ENCODE peak calls at places on chromosomes 5 and 9, in six cellular contexts. One of them, this sample, is unnamed.

GRCh38 chr9:127711226-127711701 is 4.2 kb downstream of the PTRH1 start:
- DNase-seq in CD8-positive, alpha-beta T cell: no peak
- DNase-seq in tibial nerve: no peak
- DNase-seq in brain microvascular endothelial cell: no peak
- DNase-seq in tibial artery: no peak
- DNase-seq in K562: no peak
- DNase-seq in this sample: no peak

GRCh38 chr5:56817306-56817986 is 2.1 kb downstream of the MAP3K1 start:
- DNase-seq in CD8-positive, alpha-beta T cell: no peak
- DNase-seq in tibial nerve: no peak
- DNase-seq in brain microvascular endothelial cell: no peak
- DNase-seq in tibial artery: no peak
- DNase-seq in K562: no peak
- DNase-seq in this sample: no peak

GRCh38 chr9:95171001-95171400 is 146.5 kb downstream of the FANCC start:
- DNase-seq in CD8-positive, alpha-beta T cell: no peak
- DNase-seq in tibial nerve: no peak
- DNase-seq in brain microvascular endothelial cell: peak; percentile 70
- DNase-seq in tibial artery: no peak
- DNase-seq in K562: no peak
- DNase-seq in this sample: peak; percentile 81

GRCh38 chr5:19638461-19638860 is 349.5 kb downstream of the CDH18 start:
- DNase-seq in CD8-positive, alpha-beta T cell: no peak
- DNase-seq in tibial nerve: no peak
- DNase-seq in brain microvascular endothelial cell: no peak
- DNase-seq in tibial artery: no peak
- DNase-seq in K562: no peak
- DNase-seq in this sample: no peak

GRCh38 chr5:147208134-147208533 is 26.7 kb upstream of the STK32A start:
- DNase-seq in CD8-positive, alpha-beta T cell: no peak
- DNase-seq in tibial nerve: no peak
- DNase-seq in brain microvascular endothelial cell: no peak
- DNase-seq in tibial artery: no peak
- DNase-seq in K562: no peak
- DNase-seq in this sample: no peak

GRCh38 chr9:80028501-80028900 is 456.7 kb downstream of the TLE4 start:
- DNase-seq in CD8-positive, alpha-beta T cell: no peak
- DNase-seq in tibial nerve: no peak
- DNase-seq in brain microvascular endothelial cell: no peak
- DNase-seq in tibial artery: no peak
- DNase-seq in K562: no peak
- DNase-seq in this sample: no peak

GRCh38 chr9:115596743-115597080 is 478.8 kb upstream of the TNC start:
- DNase-seq in CD8-positive, alpha-beta T cell: no peak
- DNase-seq in tibial nerve: no peak
- DNase-seq in brain microvascular endothelial cell: no peak
- DNase-seq in tibial artery: no peak
- DNase-seq in K562: no peak
- DNase-seq in this sample: no peak

GRCh38 chr9:129109952-129110739 is 447 bp downstream of the CRAT start:
- DNase-seq in CD8-positive, alpha-beta T cell: no peak
- DNase-seq in tibial nerve: peak; percentile 29
- DNase-seq in brain microvascular endothelial cell: no peak
- DNase-seq in tibial artery: peak; percentile 70
- DNase-seq in K562: no peak
- DNase-seq in this sample: no peak

GRCh38 chr5:168291281-168291960 is at the start of gene WWC1:
- DNase-seq in CD8-positive, alpha-beta T cell: peak; percentile 50
- DNase-seq in tibial nerve: no peak
- DNase-seq in brain microvascular endothelial cell: no peak
- DNase-seq in tibial artery: no peak
- DNase-seq in K562: peak; percentile 42
- DNase-seq in this sample: peak; percentile 70

GRCh38 chr5:99315413-99316178 is 386.8 kb upstream of the CHD1 start:
- DNase-seq in CD8-positive, alpha-beta T cell: no peak
- DNase-seq in tibial nerve: no peak
- DNase-seq in brain microvascular endothelial cell: no peak
- DNase-seq in tibial artery: no peak
- DNase-seq in K562: no peak
- DNase-seq in this sample: no peak

GRCh38 chr9:131107760-131108159 is 11.4 kb downstream of the AIF1L start:
- DNase-seq in CD8-positive, alpha-beta T cell: no peak
- DNase-seq in tibial nerve: no peak
- DNase-seq in brain microvascular endothelial cell: no peak
- DNase-seq in tibial artery: no peak
- DNase-seq in K562: no peak
- DNase-seq in this sample: no peak

GRCh38 chr5:72377920-72378635 is 57.9 kb downstream of the PTCD2 start:
- DNase-seq in CD8-positive, alpha-beta T cell: no peak
- DNase-seq in tibial nerve: peak; percentile 71
- DNase-seq in brain microvascular endothelial cell: no peak
- DNase-seq in tibial artery: peak; percentile 68
- DNase-seq in K562: no peak
- DNase-seq in this sample: peak; percentile 61

GRCh38 chr5:1437452-1437851 is 7.8 kb downstream of the SLC6A3 start:
- DNase-seq in CD8-positive, alpha-beta T cell: no peak
- DNase-seq in tibial nerve: no peak
- DNase-seq in brain microvascular endothelial cell: no peak
- DNase-seq in tibial artery: no peak
- DNase-seq in K562: peak; percentile 36
- DNase-seq in this sample: peak; percentile 41

GRCh38 chr5:1874820-1875219 is 7.9 kb downstream of the IRX4 start:
- DNase-seq in CD8-positive, alpha-beta T cell: no peak
- DNase-seq in tibial nerve: no peak
- DNase-seq in brain microvascular endothelial cell: no peak
- DNase-seq in tibial artery: no peak
- DNase-seq in K562: no peak
- DNase-seq in this sample: no peak

GRCh38 chr5:133365326-133365725 is 247.0 kb downstream of the FSTL4 start:
- DNase-seq in CD8-positive, alpha-beta T cell: no peak
- DNase-seq in tibial nerve: no peak
- DNase-seq in brain microvascular endothelial cell: no peak
- DNase-seq in tibial artery: no peak
- DNase-seq in K562: peak; percentile 52
- DNase-seq in this sample: no peak

GRCh38 chr5:67058998-67059746 is 137.4 kb downstream of the CD180 start:
- DNase-seq in CD8-positive, alpha-beta T cell: no peak
- DNase-seq in tibial nerve: no peak
- DNase-seq in brain microvascular endothelial cell: no peak
- DNase-seq in tibial artery: no peak
- DNase-seq in K562: no peak
- DNase-seq in this sample: no peak

GRCh38 chr5:18465833-18466681 is 831.8 kb downstream of the TAF11L14 start:
- DNase-seq in CD8-positive, alpha-beta T cell: no peak
- DNase-seq in tibial nerve: peak; percentile 88
- DNase-seq in brain microvascular endothelial cell: peak; percentile 27
- DNase-seq in tibial artery: peak; percentile 23
- DNase-seq in K562: peak; percentile 27
- DNase-seq in this sample: peak; percentile 60

GRCh38 chr5:60023255-60023654 is 129.7 kb upstream of the PDE4D start:
- DNase-seq in CD8-positive, alpha-beta T cell: no peak
- DNase-seq in tibial nerve: no peak
- DNase-seq in brain microvascular endothelial cell: peak; percentile 70
- DNase-seq in tibial artery: no peak
- DNase-seq in K562: no peak
- DNase-seq in this sample: no peak

GRCh38 chr5:88829053-88829452 is 53.9 kb downstream of the MEF2C start:
- DNase-seq in CD8-positive, alpha-beta T cell: no peak
- DNase-seq in tibial nerve: no peak
- DNase-seq in brain microvascular endothelial cell: peak; percentile 12
- DNase-seq in tibial artery: peak; percentile 40
- DNase-seq in K562: peak; percentile 13
- DNase-seq in this sample: no peak

GRCh38 chr5:73143716-73144115 is 23.3 kb downstream of the TMEM171 start:
- DNase-seq in CD8-positive, alpha-beta T cell: no peak
- DNase-seq in tibial nerve: no peak
- DNase-seq in brain microvascular endothelial cell: no peak
- DNase-seq in tibial artery: no peak
- DNase-seq in K562: no peak
- DNase-seq in this sample: no peak

GRCh38 chr9:131464354-131465000 is 38.2 kb upstream of the POMT1 start:
- DNase-seq in CD8-positive, alpha-beta T cell: no peak
- DNase-seq in tibial nerve: no peak
- DNase-seq in brain microvascular endothelial cell: no peak
- DNase-seq in tibial artery: no peak
- DNase-seq in K562: no peak
- DNase-seq in this sample: no peak

GRCh38 chr5:137376127-137376526 is 123.0 kb downstream of the SPOCK1 start:
- DNase-seq in CD8-positive, alpha-beta T cell: no peak
- DNase-seq in tibial nerve: no peak
- DNase-seq in brain microvascular endothelial cell: no peak
- DNase-seq in tibial artery: no peak
- DNase-seq in K562: no peak
- DNase-seq in this sample: no peak

GRCh38 chr9:128825923-128826702 is 3.5 kb downstream of the SPOUT1 start:
- DNase-seq in CD8-positive, alpha-beta T cell: no peak
- DNase-seq in tibial nerve: no peak
- DNase-seq in brain microvascular endothelial cell: no peak
- DNase-seq in tibial artery: no peak
- DNase-seq in K562: peak; percentile 57
- DNase-seq in this sample: no peak

GRCh38 chr9:130422546-130422945 is 22.2 kb upstream of the ASS1 start:
- DNase-seq in CD8-positive, alpha-beta T cell: no peak
- DNase-seq in tibial nerve: no peak
- DNase-seq in brain microvascular endothelial cell: no peak
- DNase-seq in tibial artery: no peak
- DNase-seq in K562: no peak
- DNase-seq in this sample: no peak

GRCh38 chr5:140509898-140510297 is 37.6 kb upstream of the EIF4EBP3 start:
- DNase-seq in CD8-positive, alpha-beta T cell: no peak
- DNase-seq in tibial nerve: no peak
- DNase-seq in brain microvascular endothelial cell: no peak
- DNase-seq in tibial artery: no peak
- DNase-seq in K562: no peak
- DNase-seq in this sample: no peak

GRCh38 chr5:152288917-152289595 is 116.0 kb downstream of the NMUR2 start:
- DNase-seq in CD8-positive, alpha-beta T cell: no peak
- DNase-seq in tibial nerve: no peak
- DNase-seq in brain microvascular endothelial cell: no peak
- DNase-seq in tibial artery: no peak
- DNase-seq in K562: no peak
- DNase-seq in this sample: no peak

GRCh38 chr5:1543398-1544293 is 19.9 kb upstream of the LPCAT1 start:
- DNase-seq in CD8-positive, alpha-beta T cell: no peak
- DNase-seq in tibial nerve: no peak
- DNase-seq in brain microvascular endothelial cell: no peak
- DNase-seq in tibial artery: no peak
- DNase-seq in K562: no peak
- DNase-seq in this sample: no peak

GRCh38 chr9:134192951-134193731 is 28.8 kb upstream of the RNU6ATAC start:
- DNase-seq in CD8-positive, alpha-beta T cell: no peak
- DNase-seq in tibial nerve: no peak
- DNase-seq in brain microvascular endothelial cell: no peak
- DNase-seq in tibial artery: no peak
- DNase-seq in K562: no peak
- DNase-seq in this sample: no peak

GRCh38 chr9:83986765-83987401 is 6.3 kb downstream of the RMI1 start:
- DNase-seq in CD8-positive, alpha-beta T cell: no peak
- DNase-seq in tibial nerve: no peak
- DNase-seq in brain microvascular endothelial cell: peak; percentile 60
- DNase-seq in tibial artery: no peak
- DNase-seq in K562: no peak
- DNase-seq in this sample: peak; percentile 67

GRCh38 chr5:373710-374602 is 52.4 kb downstream of the AHRR start:
- DNase-seq in CD8-positive, alpha-beta T cell: peak; percentile 58
- DNase-seq in tibial nerve: no peak
- DNase-seq in brain microvascular endothelial cell: no peak
- DNase-seq in tibial artery: no peak
- DNase-seq in K562: peak; percentile 60
- DNase-seq in this sample: peak; percentile 7

GRCh38 chr5:178114325-178115135 is 1.2 kb downstream of the N4BP3 start:
- DNase-seq in CD8-positive, alpha-beta T cell: peak; percentile 67
- DNase-seq in tibial nerve: no peak
- DNase-seq in brain microvascular endothelial cell: no peak
- DNase-seq in tibial artery: no peak
- DNase-seq in K562: no peak
- DNase-seq in this sample: no peak

GRCh38 chr5:1537166-1538154 is 13.7 kb upstream of the LPCAT1 start:
- DNase-seq in CD8-positive, alpha-beta T cell: no peak
- DNase-seq in tibial nerve: no peak
- DNase-seq in brain microvascular endothelial cell: no peak
- DNase-seq in tibial artery: no peak
- DNase-seq in K562: no peak
- DNase-seq in this sample: no peak

GRCh38 chr5:137146402-137146889 is 352.7 kb downstream of the SPOCK1 start:
- DNase-seq in CD8-positive, alpha-beta T cell: no peak
- DNase-seq in tibial nerve: peak; percentile 71
- DNase-seq in brain microvascular endothelial cell: peak; percentile 88
- DNase-seq in tibial artery: peak; percentile 82
- DNase-seq in K562: no peak
- DNase-seq in this sample: peak; percentile 100

GRCh38 chr5:54518146-54519082 is 855 bp downstream of the SNX18 start:
- DNase-seq in CD8-positive, alpha-beta T cell: peak; percentile 66
- DNase-seq in tibial nerve: no peak
- DNase-seq in brain microvascular endothelial cell: no peak
- DNase-seq in tibial artery: peak; percentile 43
- DNase-seq in K562: peak; percentile 53
- DNase-seq in this sample: peak; percentile 18
- TF ChIP-seq CTCF in CD8-positive, alpha-beta T cell: no peak
- TF ChIP-seq CTCF in tibial nerve: no peak
- TF ChIP-seq CTCF in brain microvascular endothelial cell: no peak
- TF ChIP-seq CTCF in tibial artery: no peak
- TF ChIP-seq CTCF in K562: no peak
- TF ChIP-seq CTCF in this sample: peak; percentile 23

GRCh38 chr9:16704096-16704488 is 166.4 kb downstream of the BNC2 start:
- DNase-seq in CD8-positive, alpha-beta T cell: no peak
- DNase-seq in tibial nerve: no peak
- DNase-seq in brain microvascular endothelial cell: no peak
- DNase-seq in tibial artery: no peak
- DNase-seq in K562: no peak
- DNase-seq in this sample: no peak
- H3K4me3 ChIP-seq in CD8-positive, alpha-beta T cell: no peak overlapping the region
- H3K4me3 ChIP-seq in tibial nerve: peak overlapping the region; percentile 42
- H3K4me3 ChIP-seq in brain microvascular endothelial cell: peak overlapping the region; percentile 46
- H3K4me3 ChIP-seq in tibial artery: peak overlapping the region; percentile 51
- H3K4me3 ChIP-seq in K562: no peak overlapping the region
- H3K4me3 ChIP-seq in this sample: no peak overlapping the region

DNA sequence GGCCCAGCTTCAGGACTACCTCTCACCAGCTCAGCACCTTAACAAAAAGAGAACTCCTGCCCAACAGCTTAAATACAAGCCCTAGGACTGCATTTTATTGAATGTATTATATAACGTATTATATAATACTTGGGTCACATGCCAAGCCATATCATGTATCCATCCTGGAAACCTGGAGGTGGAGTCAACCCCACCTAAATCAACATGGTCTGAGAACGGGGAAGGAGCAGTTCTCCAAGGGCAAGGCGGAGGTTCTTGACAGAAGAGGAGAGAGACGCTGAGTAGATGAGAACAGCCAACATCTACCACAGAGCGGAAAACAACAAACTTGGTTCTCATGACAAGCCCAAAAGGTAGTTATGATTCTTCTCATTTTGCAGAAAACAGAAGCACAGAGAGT is 163.4 kb downstream of the FGF18 start:
- DNase-seq in CD8-positive, alpha-beta T cell: no peak
- DNase-seq in tibial nerve: no peak
- DNase-seq in brain microvascular endothelial cell: no peak
- DNase-seq in tibial artery: no peak
- DNase-seq in K562: no peak
- DNase-seq in this sample: no peak
- H3K27me3 ChIP-seq in CD8-positive, alpha-beta T cell: no peaks in the 10 kb centered on the region
- H3K27me3 ChIP-seq in tibial nerve: no peaks in the 10 kb centered on the region
- H3K27me3 ChIP-seq in brain microvascular endothelial cell: peaks cover 9% of the 10 kb centered on the region
- H3K27me3 ChIP-seq in tibial artery: peaks cover 5% of the 10 kb centered on the region
- H3K27me3 ChIP-seq in K562: peaks cover 35% of the 10 kb centered on the region
- H3K27me3 ChIP-seq in this sample: peaks cover 8% of the 10 kb centered on the region

GRCh38 chr9:111691686-111692329 is 30.4 kb downstream of the GNG10 start:
- DNase-seq in CD8-positive, alpha-beta T cell: no peak
- DNase-seq in tibial nerve: no peak
- DNase-seq in brain microvascular endothelial cell: no peak
- DNase-seq in tibial artery: no peak
- DNase-seq in K562: no peak
- DNase-seq in this sample: peak; percentile 54
- TF ChIP-seq CTCF in CD8-positive, alpha-beta T cell: no peak
- TF ChIP-seq CTCF in tibial nerve: no peak
- TF ChIP-seq CTCF in brain microvascular endothelial cell: peak; percentile 43
- TF ChIP-seq CTCF in tibial artery: peak; percentile 26
- TF ChIP-seq CTCF in K562: peak; percentile 43
- TF ChIP-seq CTCF in this sample: peak; percentile 22

This sample was measured in bronchial epithelial cell.